ENCODE peak calls at places on chromosomes 3 and 15, in nine cellular contexts. One of them, this sample, is unnamed.

GRCh38 chr3:6861989-6862879 is 1.3 kb downstream of the GRM7 start:
- DNase-seq in NCI-H1105: no peak
- DNase-seq in fibroblast of lung: no peak
- DNase-seq in posterior cingulate gyrus: no peak
- DNase-seq in stimulated activated CD8-positive, alpha-beta memory T cell treated with anti-CD3 and anti-CD28 coated beads, Interleukin-4, amount 100 ng/mL, for 24 hours: no peak
- DNase-seq in activated gamma-delta T cell: no peak
- DNase-seq in EH: no peak
- DNase-seq in pancreas: no peak
- DNase-seq in brain microvascular endothelial cell: no peak
- DNase-seq in this sample: no peak

GRCh38 chr3:141379250-141379872 is 11.1 kb downstream of the ZBTB38 start:
- DNase-seq in NCI-H1105: no peak
- DNase-seq in fibroblast of lung: no peak
- DNase-seq in posterior cingulate gyrus: no peak
- DNase-seq in stimulated activated CD8-positive, alpha-beta memory T cell treated with anti-CD3 and anti-CD28 coated beads, Interleukin-4, amount 100 ng/mL, for 24 hours: no peak
- DNase-seq in activated gamma-delta T cell: no peak
- DNase-seq in EH: no peak
- DNase-seq in pancreas: no peak
- DNase-seq in brain microvascular endothelial cell: no peak
- DNase-seq in this sample: no peak

GRCh38 chr3:129983561-129983960 is 9.0 kb downstream of the TRH start:
- DNase-seq in NCI-H1105: no peak
- DNase-seq in fibroblast of lung: no peak
- DNase-seq in posterior cingulate gyrus: no peak
- DNase-seq in stimulated activated CD8-positive, alpha-beta memory T cell treated with anti-CD3 and anti-CD28 coated beads, Interleukin-4, amount 100 ng/mL, for 24 hours: no peak
- DNase-seq in activated gamma-delta T cell: no peak
- DNase-seq in EH: no peak
- DNase-seq in pancreas: no peak
- DNase-seq in brain microvascular endothelial cell: no peak
- DNase-seq in this sample: no peak

GRCh38 chr15:72222433-72222832 is 8.6 kb downstream of the PKM start:
- DNase-seq in NCI-H1105: no peak
- DNase-seq in fibroblast of lung: peak; percentile 35
- DNase-seq in posterior cingulate gyrus: peak; percentile 47
- DNase-seq in stimulated activated CD8-positive, alpha-beta memory T cell treated with anti-CD3 and anti-CD28 coated beads, Interleukin-4, amount 100 ng/mL, for 24 hours: no peak
- DNase-seq in activated gamma-delta T cell: no peak
- DNase-seq in EH: peak; percentile 53
- DNase-seq in pancreas: no peak
- DNase-seq in brain microvascular endothelial cell: no peak
- DNase-seq in this sample: no peak

GRCh38 chr3:34012102-34012461 is 213.7 kb downstream of the PDCD6IP start:
- DNase-seq in NCI-H1105: no peak
- DNase-seq in fibroblast of lung: peak; percentile 99
- DNase-seq in posterior cingulate gyrus: no peak
- DNase-seq in stimulated activated CD8-positive, alpha-beta memory T cell treated with anti-CD3 and anti-CD28 coated beads, Interleukin-4, amount 100 ng/mL, for 24 hours: no peak
- DNase-seq in activated gamma-delta T cell: no peak
- DNase-seq in EH: peak; percentile 99
- DNase-seq in pancreas: no peak
- DNase-seq in brain microvascular endothelial cell: peak; percentile 94
- DNase-seq in this sample: no peak

GRCh38 chr3:16204751-16205150 is 30.3 kb downstream of the GALNT15 start:
- DNase-seq in NCI-H1105: no peak
- DNase-seq in fibroblast of lung: no peak
- DNase-seq in posterior cingulate gyrus: no peak
- DNase-seq in stimulated activated CD8-positive, alpha-beta memory T cell treated with anti-CD3 and anti-CD28 coated beads, Interleukin-4, amount 100 ng/mL, for 24 hours: no peak
- DNase-seq in activated gamma-delta T cell: no peak
- DNase-seq in EH: no peak
- DNase-seq in pancreas: no peak
- DNase-seq in brain microvascular endothelial cell: no peak
- DNase-seq in this sample: no peak

GRCh38 chr3:123036352-123037014 is 8.9 kb upstream of the SEMA5B start:
- DNase-seq in NCI-H1105: no peak
- DNase-seq in fibroblast of lung: no peak
- DNase-seq in posterior cingulate gyrus: no peak
- DNase-seq in stimulated activated CD8-positive, alpha-beta memory T cell treated with anti-CD3 and anti-CD28 coated beads, Interleukin-4, amount 100 ng/mL, for 24 hours: no peak
- DNase-seq in activated gamma-delta T cell: no peak
- DNase-seq in EH: peak; percentile 66
- DNase-seq in pancreas: no peak
- DNase-seq in brain microvascular endothelial cell: peak; percentile 25
- DNase-seq in this sample: no peak

GRCh38 chr3:164732166-164732565 is 346.1 kb downstream of the SI start:
- DNase-seq in NCI-H1105: no peak
- DNase-seq in fibroblast of lung: no peak
- DNase-seq in posterior cingulate gyrus: no peak
- DNase-seq in stimulated activated CD8-positive, alpha-beta memory T cell treated with anti-CD3 and anti-CD28 coated beads, Interleukin-4, amount 100 ng/mL, for 24 hours: no peak
- DNase-seq in activated gamma-delta T cell: no peak
- DNase-seq in EH: peak; percentile 1
- DNase-seq in pancreas: no peak
- DNase-seq in brain microvascular endothelial cell: no peak
- DNase-seq in this sample: no peak

GRCh38 chr3:42638339-42638842 is 15.1 kb upstream of the ZBTB47 start:
- DNase-seq in NCI-H1105: no peak
- DNase-seq in fibroblast of lung: no peak
- DNase-seq in posterior cingulate gyrus: no peak
- DNase-seq in stimulated activated CD8-positive, alpha-beta memory T cell treated with anti-CD3 and anti-CD28 coated beads, Interleukin-4, amount 100 ng/mL, for 24 hours: no peak
- DNase-seq in activated gamma-delta T cell: no peak
- DNase-seq in EH: no peak
- DNase-seq in pancreas: no peak
- DNase-seq in brain microvascular endothelial cell: no peak
- DNase-seq in this sample: no peak

GRCh38 chr3:33218072-33218445 is 551 bp downstream of the SUSD5 start:
- DNase-seq in NCI-H1105: no peak
- DNase-seq in fibroblast of lung: peak; percentile 24
- DNase-seq in posterior cingulate gyrus: no peak
- DNase-seq in stimulated activated CD8-positive, alpha-beta memory T cell treated with anti-CD3 and anti-CD28 coated beads, Interleukin-4, amount 100 ng/mL, for 24 hours: no peak
- DNase-seq in activated gamma-delta T cell: no peak
- DNase-seq in EH: peak; percentile 25
- DNase-seq in pancreas: no peak
- DNase-seq in brain microvascular endothelial cell: peak; percentile 10
- DNase-seq in this sample: no peak

GRCh38 chr3:58266577-58266976 is 29.0 kb downstream of the ABHD6 start:
- DNase-seq in NCI-H1105: no peak
- DNase-seq in fibroblast of lung: no peak
- DNase-seq in posterior cingulate gyrus: no peak
- DNase-seq in stimulated activated CD8-positive, alpha-beta memory T cell treated with anti-CD3 and anti-CD28 coated beads, Interleukin-4, amount 100 ng/mL, for 24 hours: no peak
- DNase-seq in activated gamma-delta T cell: no peak
- DNase-seq in EH: no peak
- DNase-seq in pancreas: no peak
- DNase-seq in brain microvascular endothelial cell: no peak
- DNase-seq in this sample: no peak

GRCh38 chr3:164791263-164791662 is 287.0 kb downstream of the SI start:
- DNase-seq in NCI-H1105: no peak
- DNase-seq in fibroblast of lung: no peak
- DNase-seq in posterior cingulate gyrus: no peak
- DNase-seq in stimulated activated CD8-positive, alpha-beta memory T cell treated with anti-CD3 and anti-CD28 coated beads, Interleukin-4, amount 100 ng/mL, for 24 hours: no peak
- DNase-seq in activated gamma-delta T cell: no peak
- DNase-seq in EH: no peak
- DNase-seq in pancreas: no peak
- DNase-seq in brain microvascular endothelial cell: no peak
- DNase-seq in this sample: no peak

GRCh38 chr3:66039590-66039887 is 821 bp upstream of the MAGI1 start:
- DNase-seq in NCI-H1105: no peak
- DNase-seq in fibroblast of lung: peak; percentile 60
- DNase-seq in posterior cingulate gyrus: no peak
- DNase-seq in stimulated activated CD8-positive, alpha-beta memory T cell treated with anti-CD3 and anti-CD28 coated beads, Interleukin-4, amount 100 ng/mL, for 24 hours: no peak
- DNase-seq in activated gamma-delta T cell: no peak
- DNase-seq in EH: peak; percentile 65
- DNase-seq in pancreas: peak; percentile 42
- DNase-seq in brain microvascular endothelial cell: peak; percentile 28
- DNase-seq in this sample: peak; percentile 79

GRCh38 chr3:71779674-71780377 is 5.1 kb downstream of the PROK2 start:
- DNase-seq in NCI-H1105: no peak
- DNase-seq in fibroblast of lung: no peak
- DNase-seq in posterior cingulate gyrus: no peak
- DNase-seq in stimulated activated CD8-positive, alpha-beta memory T cell treated with anti-CD3 and anti-CD28 coated beads, Interleukin-4, amount 100 ng/mL, for 24 hours: no peak
- DNase-seq in activated gamma-delta T cell: no peak
- DNase-seq in EH: no peak
- DNase-seq in pancreas: no peak
- DNase-seq in brain microvascular endothelial cell: no peak
- DNase-seq in this sample: no peak

GRCh38 chr3:10602769-10603768 is 97.7 kb upstream of the ATP2B2 start:
- DNase-seq in NCI-H1105: no peak
- DNase-seq in fibroblast of lung: no peak
- DNase-seq in posterior cingulate gyrus: no peak
- DNase-seq in stimulated activated CD8-positive, alpha-beta memory T cell treated with anti-CD3 and anti-CD28 coated beads, Interleukin-4, amount 100 ng/mL, for 24 hours: peak; percentile 38
- DNase-seq in activated gamma-delta T cell: no peak
- DNase-seq in EH: no peak
- DNase-seq in pancreas: no peak
- DNase-seq in brain microvascular endothelial cell: no peak
- DNase-seq in this sample: no peak

GRCh38 chr15:39819449-39820016 is 36.9 kb upstream of the FSIP1 start:
- DNase-seq in NCI-H1105: no peak
- DNase-seq in fibroblast of lung: no peak
- DNase-seq in posterior cingulate gyrus: no peak
- DNase-seq in stimulated activated CD8-positive, alpha-beta memory T cell treated with anti-CD3 and anti-CD28 coated beads, Interleukin-4, amount 100 ng/mL, for 24 hours: no peak
- DNase-seq in activated gamma-delta T cell: no peak
- DNase-seq in EH: no peak
- DNase-seq in pancreas: no peak
- DNase-seq in brain microvascular endothelial cell: no peak
- DNase-seq in this sample: no peak

GRCh38 chr15:95086543-95087252 is 855.3 kb downstream of the MCTP2 start:
- DNase-seq in NCI-H1105: no peak
- DNase-seq in fibroblast of lung: peak; percentile 70
- DNase-seq in posterior cingulate gyrus: no peak
- DNase-seq in stimulated activated CD8-positive, alpha-beta memory T cell treated with anti-CD3 and anti-CD28 coated beads, Interleukin-4, amount 100 ng/mL, for 24 hours: no peak
- DNase-seq in activated gamma-delta T cell: no peak
- DNase-seq in EH: peak; percentile 82
- DNase-seq in pancreas: no peak
- DNase-seq in brain microvascular endothelial cell: peak; percentile 69
- DNase-seq in this sample: no peak

GRCh38 chr15:39579487-39580116 is 1.3 kb upstream of the THBS1 start:
- DNase-seq in NCI-H1105: no peak
- DNase-seq in fibroblast of lung: peak; percentile 95
- DNase-seq in posterior cingulate gyrus: peak; percentile 15
- DNase-seq in stimulated activated CD8-positive, alpha-beta memory T cell treated with anti-CD3 and anti-CD28 coated beads, Interleukin-4, amount 100 ng/mL, for 24 hours: no peak
- DNase-seq in activated gamma-delta T cell: no peak
- DNase-seq in EH: peak; percentile 98
- DNase-seq in pancreas: peak; percentile 35
- DNase-seq in brain microvascular endothelial cell: peak; percentile 90
- DNase-seq in this sample: peak; percentile 75

GRCh38 chr3:81743096-81744025 is 18.1 kb downstream of the GBE1 start:
- DNase-seq in NCI-H1105: no peak
- DNase-seq in fibroblast of lung: peak; percentile 97
- DNase-seq in posterior cingulate gyrus: no peak
- DNase-seq in stimulated activated CD8-positive, alpha-beta memory T cell treated with anti-CD3 and anti-CD28 coated beads, Interleukin-4, amount 100 ng/mL, for 24 hours: no peak
- DNase-seq in activated gamma-delta T cell: no peak
- DNase-seq in EH: peak; percentile 97
- DNase-seq in pancreas: peak; percentile 42
- DNase-seq in brain microvascular endothelial cell: peak; percentile 95
- DNase-seq in this sample: no peak

GRCh38 chr3:183497313-183497712 is 58.2 kb downstream of the KLHL6 start:
- DNase-seq in NCI-H1105: no peak
- DNase-seq in fibroblast of lung: no peak
- DNase-seq in posterior cingulate gyrus: no peak
- DNase-seq in stimulated activated CD8-positive, alpha-beta memory T cell treated with anti-CD3 and anti-CD28 coated beads, Interleukin-4, amount 100 ng/mL, for 24 hours: no peak
- DNase-seq in activated gamma-delta T cell: no peak
- DNase-seq in EH: no peak
- DNase-seq in pancreas: no peak
- DNase-seq in brain microvascular endothelial cell: no peak
- DNase-seq in this sample: no peak

GRCh38 chr15:90930861-90931629 is 1.3 kb downstream of the HDDC3 start:
- DNase-seq in NCI-H1105: no peak
- DNase-seq in fibroblast of lung: no peak
- DNase-seq in posterior cingulate gyrus: no peak
- DNase-seq in stimulated activated CD8-positive, alpha-beta memory T cell treated with anti-CD3 and anti-CD28 coated beads, Interleukin-4, amount 100 ng/mL, for 24 hours: no peak
- DNase-seq in activated gamma-delta T cell: no peak
- DNase-seq in EH: peak; percentile 16
- DNase-seq in pancreas: no peak
- DNase-seq in brain microvascular endothelial cell: no peak
- DNase-seq in this sample: no peak

GRCh38 chr3:108030915-108031425 is 59.9 kb downstream of the CD47 start:
- DNase-seq in NCI-H1105: no peak
- DNase-seq in fibroblast of lung: no peak
- DNase-seq in posterior cingulate gyrus: no peak
- DNase-seq in stimulated activated CD8-positive, alpha-beta memory T cell treated with anti-CD3 and anti-CD28 coated beads, Interleukin-4, amount 100 ng/mL, for 24 hours: no peak
- DNase-seq in activated gamma-delta T cell: no peak
- DNase-seq in EH: no peak
- DNase-seq in pancreas: no peak
- DNase-seq in brain microvascular endothelial cell: no peak
- DNase-seq in this sample: no peak

GRCh38 chr15:83561661-83562060 is 92.3 kb upstream of the ADAMTSL3 start:
- DNase-seq in NCI-H1105: no peak
- DNase-seq in fibroblast of lung: peak; percentile 3
- DNase-seq in posterior cingulate gyrus: no peak
- DNase-seq in stimulated activated CD8-positive, alpha-beta memory T cell treated with anti-CD3 and anti-CD28 coated beads, Interleukin-4, amount 100 ng/mL, for 24 hours: no peak
- DNase-seq in activated gamma-delta T cell: no peak
- DNase-seq in EH: peak; percentile 1
- DNase-seq in pancreas: no peak
- DNase-seq in brain microvascular endothelial cell: no peak
- DNase-seq in this sample: no peak

GRCh38 chr3:140319801-140320200 is 358.1 kb upstream of the TRIM42 start:
- DNase-seq in NCI-H1105: no peak
- DNase-seq in fibroblast of lung: no peak
- DNase-seq in posterior cingulate gyrus: no peak
- DNase-seq in stimulated activated CD8-positive, alpha-beta memory T cell treated with anti-CD3 and anti-CD28 coated beads, Interleukin-4, amount 100 ng/mL, for 24 hours: no peak
- DNase-seq in activated gamma-delta T cell: no peak
- DNase-seq in EH: no peak
- DNase-seq in pancreas: no peak
- DNase-seq in brain microvascular endothelial cell: no peak
- DNase-seq in this sample: no peak

GRCh38 chr3:160129459-160130061 is 95.7 kb upstream of the C3orf80 start:
- DNase-seq in NCI-H1105: no peak
- DNase-seq in fibroblast of lung: peak; percentile 99
- DNase-seq in posterior cingulate gyrus: no peak
- DNase-seq in stimulated activated CD8-positive, alpha-beta memory T cell treated with anti-CD3 and anti-CD28 coated beads, Interleukin-4, amount 100 ng/mL, for 24 hours: no peak
- DNase-seq in activated gamma-delta T cell: no peak
- DNase-seq in EH: peak; percentile 98
- DNase-seq in pancreas: no peak
- DNase-seq in brain microvascular endothelial cell: peak; percentile 93
- DNase-seq in this sample: no peak

GRCh38 chr3:30453364-30454039 is 152.9 kb upstream of the TGFBR2 start:
- DNase-seq in NCI-H1105: no peak
- DNase-seq in fibroblast of lung: no peak
- DNase-seq in posterior cingulate gyrus: no peak
- DNase-seq in stimulated activated CD8-positive, alpha-beta memory T cell treated with anti-CD3 and anti-CD28 coated beads, Interleukin-4, amount 100 ng/mL, for 24 hours: no peak
- DNase-seq in activated gamma-delta T cell: no peak
- DNase-seq in EH: no peak
- DNase-seq in pancreas: no peak
- DNase-seq in brain microvascular endothelial cell: peak; percentile 33
- DNase-seq in this sample: no peak

GRCh38 chr3:113927556-113927955 is 20.3 kb upstream of the ZDHHC23 start:
- DNase-seq in NCI-H1105: no peak
- DNase-seq in fibroblast of lung: no peak
- DNase-seq in posterior cingulate gyrus: no peak
- DNase-seq in stimulated activated CD8-positive, alpha-beta memory T cell treated with anti-CD3 and anti-CD28 coated beads, Interleukin-4, amount 100 ng/mL, for 24 hours: no peak
- DNase-seq in activated gamma-delta T cell: no peak
- DNase-seq in EH: no peak
- DNase-seq in pancreas: no peak
- DNase-seq in brain microvascular endothelial cell: no peak
- DNase-seq in this sample: no peak

GRCh38 chr3:172766718-172767405 is 16.3 kb downstream of the ECT2 start:
- DNase-seq in NCI-H1105: no peak
- DNase-seq in fibroblast of lung: no peak
- DNase-seq in posterior cingulate gyrus: no peak
- DNase-seq in stimulated activated CD8-positive, alpha-beta memory T cell treated with anti-CD3 and anti-CD28 coated beads, Interleukin-4, amount 100 ng/mL, for 24 hours: no peak
- DNase-seq in activated gamma-delta T cell: no peak
- DNase-seq in EH: no peak
- DNase-seq in pancreas: no peak
- DNase-seq in brain microvascular endothelial cell: no peak
- DNase-seq in this sample: no peak

GRCh38 chr15:39580117-39580629 is 706 bp upstream of the THBS1 start:
- DNase-seq in NCI-H1105: peak; percentile 64
- DNase-seq in fibroblast of lung: peak; percentile 94
- DNase-seq in posterior cingulate gyrus: peak; percentile 84
- DNase-seq in stimulated activated CD8-positive, alpha-beta memory T cell treated with anti-CD3 and anti-CD28 coated beads, Interleukin-4, amount 100 ng/mL, for 24 hours: peak; percentile 82
- DNase-seq in activated gamma-delta T cell: peak; percentile 73
- DNase-seq in EH: peak; percentile 96
- DNase-seq in pancreas: peak; percentile 83
- DNase-seq in brain microvascular endothelial cell: peak; percentile 93
- DNase-seq in this sample: peak; percentile 98

GRCh38 chr3:196138927-196139680 is 57.2 kb upstream of the TFRC start:
- DNase-seq in NCI-H1105: no peak
- DNase-seq in fibroblast of lung: peak; percentile 75
- DNase-seq in posterior cingulate gyrus: no peak
- DNase-seq in stimulated activated CD8-positive, alpha-beta memory T cell treated with anti-CD3 and anti-CD28 coated beads, Interleukin-4, amount 100 ng/mL, for 24 hours: no peak
- DNase-seq in activated gamma-delta T cell: no peak
- DNase-seq in EH: peak; percentile 54
- DNase-seq in pancreas: no peak
- DNase-seq in brain microvascular endothelial cell: no peak
- DNase-seq in this sample: peak; percentile 2

GRCh38 chr3:123629747-123630047 is 44.8 kb upstream of the HACD2 start:
- DNase-seq in NCI-H1105: no peak
- DNase-seq in fibroblast of lung: no peak
- DNase-seq in posterior cingulate gyrus: no peak
- DNase-seq in stimulated activated CD8-positive, alpha-beta memory T cell treated with anti-CD3 and anti-CD28 coated beads, Interleukin-4, amount 100 ng/mL, for 24 hours: no peak
- DNase-seq in activated gamma-delta T cell: no peak
- DNase-seq in EH: no peak
- DNase-seq in pancreas: no peak
- DNase-seq in brain microvascular endothelial cell: no peak
- DNase-seq in this sample: no peak